ENCODE peak calls at places on chromosomes 16 and 17, in six cellular contexts. One of them, this sample, is unnamed.

GRCh38 chr17:65283704-65284103 is 146.5 kb downstream of the RGS9 start:
- DNase-seq in AG10803: no peak
- DNase-seq in activated CD4-positive, alpha-beta T cell treated with anti-CD3 and anti-CD28 coated beads, Interleukin-2, amount 50 U/mL, for 1 hour: no peak
- DNase-seq in A549: no peak
- DNase-seq in effector memory CD4-positive, alpha-beta T cell: no peak
- DNase-seq in A172: peak
- DNase-seq in this sample: no peak

GRCh38 chr17:37570527-37571093 is 38.6 kb downstream of the SYNRG start:
- DNase-seq in AG10803: peak
- DNase-seq in A549: peak
- DNase-seq in activated CD4-positive, alpha-beta T cell treated with anti-CD3 and anti-CD28 coated beads, Interleukin-2, amount 50 U/mL, for 1 hour: peak
- DNase-seq in effector memory CD4-positive, alpha-beta T cell: no peak
- DNase-seq in A172: peak
- DNase-seq in this sample: peak

GRCh38 chr16:64589836-64590235 is 532.0 kb downstream of the CDH11 start:
- DNase-seq in activated CD4-positive, alpha-beta T cell treated with anti-CD3 and anti-CD28 coated beads, Interleukin-2, amount 50 U/mL, for 1 hour: no peak
- DNase-seq in effector memory CD4-positive, alpha-beta T cell: no peak
- DNase-seq in AG10803: peak
- DNase-seq in A549: no peak
- DNase-seq in A172: peak
- DNase-seq in this sample: no peak

GRCh38 chr17:79610151-79610645 is 653 bp downstream of the RBFOX3 start:
- DNase-seq in activated CD4-positive, alpha-beta T cell treated with anti-CD3 and anti-CD28 coated beads, Interleukin-2, amount 50 U/mL, for 1 hour: no peak
- DNase-seq in effector memory CD4-positive, alpha-beta T cell: no peak
- DNase-seq in A172: no peak
- DNase-seq in A549: no peak
- DNase-seq in AG10803: no peak
- DNase-seq in this sample: no peak

GRCh38 chr16:82456683-82457082 is 170.1 kb upstream of the CDH13 start:
- DNase-seq in activated CD4-positive, alpha-beta T cell treated with anti-CD3 and anti-CD28 coated beads, Interleukin-2, amount 50 U/mL, for 1 hour: peak
- DNase-seq in AG10803: peak
- DNase-seq in A549: peak
- DNase-seq in effector memory CD4-positive, alpha-beta T cell: no peak
- DNase-seq in A172: peak
- DNase-seq in this sample: peak

GRCh38 chr17:1495265-1495664 is 2.8 kb upstream of the MYO1C start:
- DNase-seq in A549: no peak
- DNase-seq in AG10803: peak
- DNase-seq in activated CD4-positive, alpha-beta T cell treated with anti-CD3 and anti-CD28 coated beads, Interleukin-2, amount 50 U/mL, for 1 hour: no peak
- DNase-seq in A172: no peak
- DNase-seq in effector memory CD4-positive, alpha-beta T cell: no peak
- DNase-seq in this sample: no peak

GRCh38 chr17:40530988-40531971 is 29.9 kb upstream of the TNS4 start:
- DNase-seq in activated CD4-positive, alpha-beta T cell treated with anti-CD3 and anti-CD28 coated beads, Interleukin-2, amount 50 U/mL, for 1 hour: peak
- DNase-seq in effector memory CD4-positive, alpha-beta T cell: peak
- DNase-seq in A549: no peak
- DNase-seq in A172: no peak
- DNase-seq in AG10803: no peak
- DNase-seq in this sample: no peak

GRCh38 chr17:68820476-68820824 is 134.7 kb downstream of the ABCA8 start:
- DNase-seq in A549: no peak
- DNase-seq in activated CD4-positive, alpha-beta T cell treated with anti-CD3 and anti-CD28 coated beads, Interleukin-2, amount 50 U/mL, for 1 hour: no peak
- DNase-seq in AG10803: no peak
- DNase-seq in A172: no peak
- DNase-seq in effector memory CD4-positive, alpha-beta T cell: no peak
- DNase-seq in this sample: no peak

GRCh38 chr16:51119576-51120288 is 31.3 kb downstream of the SALL1 start:
- DNase-seq in AG10803: peak
- DNase-seq in A172: no peak
- DNase-seq in A549: no peak
- DNase-seq in activated CD4-positive, alpha-beta T cell treated with anti-CD3 and anti-CD28 coated beads, Interleukin-2, amount 50 U/mL, for 1 hour: no peak
- DNase-seq in effector memory CD4-positive, alpha-beta T cell: no peak
- DNase-seq in this sample: no peak